ENCODE peak calls at places on chromosomes 13 and 19, in four cellular contexts. D is HCT116, I is K562, S is GM12878. O is an unnamed sample.
A peak's percentile ranks its signal among the peaks of the same experiment; 100 is the strongest.

GRCh38 chr13:85675508-85675907 is 123.7 kb downstream of the SLITRK6 start:
- DNase-seq in D (no peak), I (no peak), S (no peak), O (no peak)

GRCh38 chr19:4379383-4380253 is 20.7 kb downstream of the SH3GL1 start:
- DNase-seq in D (no peak), I (no peak), S (peak; percentile 69), O (no peak)

GRCh38 chr13:74895042-74895811 is 586.7 kb downstream of the TBC1D4 start:
- DNase-seq in D (no peak), I (no peak), S (no peak), O (no peak)

GRCh38 chr19:18009412-18010066 is 1.6 kb downstream of the ARRDC2 start:
- DNase-seq in D (no peak), I (no peak), S (no peak), O (no peak)

GRCh38 chr19:18021121-18021755 is 13.3 kb downstream of the ARRDC2 start:
- DNase-seq in D (no peak), I (peak; percentile 83), S (no peak), O (no peak)

GRCh38 chr19:28523619-28524018 is 689.3 kb downstream of the UQCRFS1 start:
- DNase-seq in D (no peak), I (no peak), S (no peak), O (no peak)

GRCh38 chr13:31418186-31418585 is 218.4 kb downstream of the B3GLCT start:
- DNase-seq in D (no peak), I (no peak), S (no peak), O (no peak)

GRCh38 chr19:48121909-48122371 is 11.3 kb upstream of the PLA2G4C start:
- DNase-seq in D (no peak), I (no peak), S (peak; percentile 13), O (no peak)

GRCh38 chr19:54114340-54114826 is 1.1 kb downstream of the TFPT start:
- DNase-seq in D (no peak), I (peak; percentile 21), S (no peak), O (no peak)

GRCh38 chr19:49758292-49758691 is 4.8 kb downstream of the TSKS start:
- DNase-seq in D (no peak), I (peak; percentile 45), S (no peak), O (no peak)

GRCh38 chr13:51643882-51644281 is 59.6 kb downstream of the WDFY2 start:
- DNase-seq in D (peak; percentile 68), I (no peak), S (no peak), O (no peak)

GRCh38 chr13:49319555-49320350 is 72.0 kb downstream of the CDADC1 start:
- DNase-seq in D (no peak), I (no peak), S (no peak), O (no peak)

GRCh38 chr19:748274-748598 is 2.7 kb upstream of the MISP start:
- DNase-seq in D (no peak), I (peak; percentile 41), S (no peak), O (no peak)

GRCh38 chr19:14091885-14092462 is 1.4 kb upstream of the SAMD1 start:
- DNase-seq in D (no peak), I (peak; percentile 57), S (no peak), O (peak; percentile 77)

GRCh38 chr19:13842294-13843103 is 34.4 kb upstream of the NANOS3 start:
- DNase-seq in D (no peak), I (peak; percentile 86), S (no peak), O (no peak)

GRCh38 chr19:16934489-16934888 is 45.7 kb downstream of the F2RL3 start:
- DNase-seq in D (no peak), I (no peak), S (no peak), O (no peak)

GRCh38 chr13:28744656-28745055 is 25.9 kb upstream of the SLC46A3 start:
- DNase-seq in D (no peak), I (no peak), S (no peak), O (no peak)

GRCh38 chr13:28743499-28744083 is 24.8 kb upstream of the SLC46A3 start:
- DNase-seq in D (no peak), I (no peak), S (no peak), O (no peak)

GRCh38 chr13:28746289-28746612 is 27.5 kb upstream of the SLC46A3 start:
- DNase-seq in D (no peak), I (no peak), S (no peak), O (no peak)

GRCh38 chr13:28743045-28743444 is 24.3 kb upstream of the SLC46A3 start:
- DNase-seq in D (no peak), I (no peak), S (no peak), O (no peak)

GRCh38 chr13:28744091-28744536 is 25.3 kb upstream of the SLC46A3 start:
- DNase-seq in D (no peak), I (peak; percentile 38), S (no peak), O (peak; percentile 44)
- TF ChIP-seq EGR1 in D (no peak), I (no peak), S (no peak), O (no peak)

DNA sequence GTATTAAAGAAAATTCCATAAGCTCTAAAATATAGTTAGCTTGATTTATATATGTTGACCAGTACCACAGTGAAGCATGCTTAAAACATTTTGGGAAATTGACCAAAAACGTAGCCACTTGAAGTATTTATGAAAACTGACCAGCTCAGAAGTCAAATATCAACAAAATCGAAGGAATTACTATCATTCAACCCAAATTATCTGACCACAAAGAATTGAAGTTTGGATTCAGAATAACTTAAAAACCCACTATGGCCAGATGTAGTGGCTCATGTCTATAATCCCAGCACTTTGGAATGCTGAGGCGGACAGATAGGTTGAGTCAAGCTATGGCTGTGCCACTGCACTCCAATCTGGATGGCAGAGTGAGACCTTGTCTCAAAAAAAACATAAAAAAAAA is 31.9 kb downstream of the GPALPP1 start:
- DNase-seq in D (no peak), I (no peak), S (no peak), O (no peak)
- TF ChIP-seq EGR1 in D (no peak), I (no peak), S (no peak), O (no peak)

DNA sequence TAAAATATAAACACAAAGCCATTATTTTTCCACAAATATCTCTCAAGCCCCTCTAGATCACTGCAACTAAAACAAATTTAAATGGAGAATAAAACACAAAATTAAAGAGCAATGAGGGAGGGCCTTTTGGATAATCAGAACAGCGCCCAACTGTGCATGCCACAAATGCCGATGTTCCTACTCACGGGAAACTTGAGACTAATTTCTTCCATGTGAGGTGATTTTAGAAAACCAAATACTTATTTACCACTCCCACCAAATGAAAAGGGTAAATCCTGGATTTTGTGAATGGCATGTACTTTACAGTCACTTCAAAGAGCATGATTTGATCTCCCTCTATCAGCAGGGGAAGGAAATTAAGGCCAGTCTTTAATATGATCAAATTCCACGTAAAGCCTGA is 74.8 kb downstream of the SLC7A1 start:
- DNase-seq in D (no peak), I (no peak), S (no peak), O (no peak)
- TF ChIP-seq EGR1 in D (no peak), I (no peak), S (no peak), O (no peak)

GRCh38 chr19:35294859-35295258 is 2.9 kb downstream of the MAG start:
- DNase-seq in D (no peak), I (no peak), S (no peak), O (no peak)
- TF ChIP-seq EGR1 in D (no peak), I (no peak), S (no peak), O (no peak)

GRCh38 chr19:41328818-41329220 is 18.8 kb downstream of the CCDC97 start:
- DNase-seq in D (no peak), I (no peak), S (no peak), O (no peak)
- TF ChIP-seq EGR1 in D (no peak), I (no peak), S (no peak), O (no peak)

DNA sequence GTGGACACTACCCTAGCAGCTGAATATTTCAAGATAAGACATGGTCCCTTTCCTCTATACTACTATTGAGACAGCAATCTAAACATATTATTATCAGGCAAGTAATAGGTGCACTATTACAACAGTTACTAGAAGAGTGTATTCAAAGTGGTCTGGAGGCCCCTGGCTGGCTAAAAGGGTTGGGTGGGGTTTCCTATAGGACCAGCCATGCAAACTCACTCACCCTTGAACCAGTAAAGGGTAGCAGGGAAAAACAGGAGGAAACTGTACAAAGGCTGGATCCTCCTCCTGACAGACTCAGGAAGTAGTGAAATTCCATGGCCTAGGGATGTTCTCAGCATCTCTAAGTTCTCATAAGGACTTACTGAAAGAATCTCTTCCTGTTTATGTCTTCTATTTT is 7.7 kb downstream of the SMAD9 start:
- DNase-seq in D (no peak), I (no peak), S (no peak), O (no peak)
- TF ChIP-seq EGR1 in D (no peak), I (no peak), S (no peak), O (no peak)